ENCODE peak calls at places on chromosomes 12 and 14, in four cellular contexts. One of them, this sample, is unnamed.

GRCh38 chr12:121295746-121296617 is 527 bp downstream of the CAMKK2 start:
- DNase-seq in nucleus accumbens: no peak
- DNase-seq in nephron progenitor cell: peak
- DNase-seq in T-helper 9 cell: peak
- DNase-seq in this sample: peak

GRCh38 chr12:114853003-114853529 is 169.1 kb upstream of the TBX3 start:
- DNase-seq in nucleus accumbens: no peak
- DNase-seq in nephron progenitor cell: no peak
- DNase-seq in T-helper 9 cell: no peak
- DNase-seq in this sample: no peak

GRCh38 chr12:101563197-101563596 is 31.6 kb upstream of the MYBPC1 start:
- DNase-seq in nucleus accumbens: no peak
- DNase-seq in nephron progenitor cell: no peak
- DNase-seq in T-helper 9 cell: no peak
- DNase-seq in this sample: no peak

GRCh38 chr12:95037906-95038305 is 34.4 kb upstream of the NDUFA12 start:
- DNase-seq in nucleus accumbens: no peak
- DNase-seq in nephron progenitor cell: no peak
- DNase-seq in T-helper 9 cell: no peak
- DNase-seq in this sample: no peak

GRCh38 chr12:12439636-12440035 is 82.8 kb downstream of the BORCS5 start:
- DNase-seq in nucleus accumbens: no peak
- DNase-seq in nephron progenitor cell: no peak
- DNase-seq in T-helper 9 cell: peak
- DNase-seq in this sample: no peak

GRCh38 chr14:52312872-52313492 is 1.1 kb upstream of the PTGER2 start:
- DNase-seq in nucleus accumbens: no peak
- DNase-seq in nephron progenitor cell: no peak
- DNase-seq in T-helper 9 cell: no peak
- DNase-seq in this sample: no peak

GRCh38 chr12:123962530-123962929 is 10.1 kb downstream of the CCDC92 start:
- DNase-seq in nucleus accumbens: no peak
- DNase-seq in nephron progenitor cell: no peak
- DNase-seq in T-helper 9 cell: no peak
- DNase-seq in this sample: no peak

GRCh38 chr12:52214421-52214802 is 18.6 kb upstream of the KRT7 start:
- DNase-seq in nucleus accumbens: no peak
- DNase-seq in nephron progenitor cell: no peak
- DNase-seq in T-helper 9 cell: no peak
- DNase-seq in this sample: no peak

GRCh38 chr12:47190271-47190750 is 110.6 kb upstream of the AMIGO2 start:
- DNase-seq in nucleus accumbens: no peak
- DNase-seq in nephron progenitor cell: no peak
- DNase-seq in T-helper 9 cell: no peak
- DNase-seq in this sample: no peak

GRCh38 chr14:91737619-91738018 is 5.7 kb upstream of the CATSPERB start:
- DNase-seq in nucleus accumbens: no peak
- DNase-seq in nephron progenitor cell: no peak
- DNase-seq in T-helper 9 cell: no peak
- DNase-seq in this sample: no peak

GRCh38 chr14:61570188-61570960 is 124.9 kb upstream of the HIF1A start:
- DNase-seq in nucleus accumbens: no peak
- DNase-seq in nephron progenitor cell: no peak
- DNase-seq in T-helper 9 cell: no peak
- DNase-seq in this sample: no peak

GRCh38 chr14:99884834-99885648 is 91.8 kb downstream of the EML1 start:
- DNase-seq in nucleus accumbens: no peak
- DNase-seq in nephron progenitor cell: peak
- DNase-seq in T-helper 9 cell: no peak
- DNase-seq in this sample: peak

GRCh38 chr12:28709996-28710685 is 438.9 kb upstream of the FAR2 start:
- DNase-seq in nucleus accumbens: no peak
- DNase-seq in nephron progenitor cell: no peak
- DNase-seq in T-helper 9 cell: no peak
- DNase-seq in this sample: no peak

GRCh38 chr14:26008290-26008689 is 589.5 kb downstream of the NOVA1 start:
- DNase-seq in nucleus accumbens: no peak
- DNase-seq in nephron progenitor cell: no peak
- DNase-seq in T-helper 9 cell: no peak
- DNase-seq in this sample: no peak

GRCh38 chr14:52618602-52619001 is 66.0 kb downstream of the GPR137C start:
- DNase-seq in nucleus accumbens: no peak
- DNase-seq in nephron progenitor cell: no peak
- DNase-seq in T-helper 9 cell: no peak
- DNase-seq in this sample: no peak

GRCh38 chr12:99911076-99911475 is 73.7 kb downstream of the ANKS1B start:
- DNase-seq in nucleus accumbens: no peak
- DNase-seq in nephron progenitor cell: peak
- DNase-seq in T-helper 9 cell: no peak
- DNase-seq in this sample: no peak

GRCh38 chr12:104345234-104346066 is 41.9 kb downstream of the EID3 start:
- DNase-seq in nucleus accumbens: no peak
- DNase-seq in nephron progenitor cell: no peak
- DNase-seq in T-helper 9 cell: no peak
- DNase-seq in this sample: no peak

GRCh38 chr12:27969901-27970390 is 2.6 kb downstream of the PTHLH start:
- DNase-seq in nucleus accumbens: peak
- DNase-seq in nephron progenitor cell: peak
- DNase-seq in T-helper 9 cell: no peak
- DNase-seq in this sample: peak

GRCh38 chr12:93183940-93184663 is 193.6 kb upstream of the NUDT4 start:
- DNase-seq in nucleus accumbens: no peak
- DNase-seq in nephron progenitor cell: no peak
- DNase-seq in T-helper 9 cell: no peak
- DNase-seq in this sample: no peak

GRCh38 chr12:64323006-64323405 is 67.6 kb downstream of the C12orf56 start:
- DNase-seq in nucleus accumbens: no peak
- DNase-seq in nephron progenitor cell: no peak
- DNase-seq in T-helper 9 cell: no peak
- DNase-seq in this sample: no peak

GRCh38 chr12:132866251-132866828 is 21.1 kb downstream of the CHFR start:
- DNase-seq in nucleus accumbens: no peak
- DNase-seq in nephron progenitor cell: no peak
- DNase-seq in T-helper 9 cell: no peak
- DNase-seq in this sample: no peak

GRCh38 chr12:40224439-40225291 is at the start of gene LRRK2:
- DNase-seq in nucleus accumbens: peak
- DNase-seq in nephron progenitor cell: peak
- DNase-seq in T-helper 9 cell: peak
- DNase-seq in this sample: peak

GRCh38 chr14:73325630-73326299 is 88.5 kb downstream of the PAPLN start:
- DNase-seq in nucleus accumbens: no peak
- DNase-seq in nephron progenitor cell: no peak
- DNase-seq in T-helper 9 cell: no peak
- DNase-seq in this sample: no peak

GRCh38 chr12:100193085-100193484 is 7.5 kb upstream of the ACTR6 start:
- DNase-seq in nucleus accumbens: no peak
- DNase-seq in nephron progenitor cell: no peak
- DNase-seq in T-helper 9 cell: no peak
- DNase-seq in this sample: no peak

GRCh38 chr14:44945264-44945663 is 16.5 kb downstream of the KLHL28 start:
- DNase-seq in nucleus accumbens: no peak
- DNase-seq in nephron progenitor cell: no peak
- DNase-seq in T-helper 9 cell: no peak
- DNase-seq in this sample: no peak

GRCh38 chr12:107580750-107581529 is 104.7 kb upstream of the PWP1 start:
- DNase-seq in nucleus accumbens: no peak
- DNase-seq in nephron progenitor cell: peak
- DNase-seq in T-helper 9 cell: no peak
- DNase-seq in this sample: no peak

GRCh38 chr12:107014050-107014449 is 27.1 kb upstream of the MTERF2 start:
- DNase-seq in nucleus accumbens: no peak
- DNase-seq in nephron progenitor cell: no peak
- DNase-seq in T-helper 9 cell: no peak
- DNase-seq in this sample: no peak

GRCh38 chr14:34212574-34212973 is 249.5 kb downstream of the SPTSSA start:
- DNase-seq in nucleus accumbens: no peak
- DNase-seq in nephron progenitor cell: no peak
- DNase-seq in T-helper 9 cell: no peak
- DNase-seq in this sample: no peak

GRCh38 chr12:121814429-121815119 is 10.8 kb downstream of the SETD1B start:
- DNase-seq in nucleus accumbens: no peak
- DNase-seq in nephron progenitor cell: no peak
- DNase-seq in T-helper 9 cell: no peak
- DNase-seq in this sample: no peak

GRCh38 chr12:12502813-12503146 is 59.9 kb downstream of the DUSP16 start:
- DNase-seq in nucleus accumbens: no peak
- DNase-seq in nephron progenitor cell: no peak
- DNase-seq in T-helper 9 cell: no peak
- DNase-seq in this sample: no peak

GRCh38 chr14:91996951-91997371 is 42.9 kb downstream of the TRIP11 start:
- DNase-seq in nucleus accumbens: no peak
- DNase-seq in nephron progenitor cell: no peak
- DNase-seq in T-helper 9 cell: no peak
- DNase-seq in this sample: no peak

GRCh38 chr12:57744194-57744776 is 554 bp upstream of the TSPAN31 start:
- DNase-seq in nucleus accumbens: no peak
- DNase-seq in nephron progenitor cell: peak
- DNase-seq in T-helper 9 cell: peak
- DNase-seq in this sample: no peak

GRCh38 chr12:109422251-109422650 is 54.8 kb downstream of the KCTD10 start:
- DNase-seq in nucleus accumbens: no peak
- DNase-seq in nephron progenitor cell: no peak
- DNase-seq in T-helper 9 cell: no peak
- DNase-seq in this sample: no peak

GRCh38 chr12:95605087-95605486 is 53.8 kb upstream of the USP44 start:
- DNase-seq in nucleus accumbens: no peak
- DNase-seq in nephron progenitor cell: no peak
- DNase-seq in T-helper 9 cell: no peak
- DNase-seq in this sample: no peak

GRCh38 chr14:75426332-75427125 is 1.3 kb upstream of the JDP2 start:
- DNase-seq in nucleus accumbens: no peak
- DNase-seq in nephron progenitor cell: no peak
- DNase-seq in T-helper 9 cell: no peak
- DNase-seq in this sample: no peak

GRCh38 chr12:68440068-68440581 is 108.0 kb upstream of the MDM1 start:
- DNase-seq in nucleus accumbens: no peak
- DNase-seq in nephron progenitor cell: no peak
- DNase-seq in T-helper 9 cell: no peak
- DNase-seq in this sample: no peak

This sample was measured in SK-N-DZ.